ENCODE peak calls at places on chromosome 21, in four cellular contexts. I is heart left ventricle, R is left ventricle myocardium inferior, Q is cardiac muscle cell. D is an unnamed sample.
A peak's percentile ranks its signal among the peaks of the same experiment; 100 is the strongest.

GRCh38 chr21:15841856-15842564 is 112.2 kb downstream of the USP25 start:
- DNase-seq in I (no peak), R (no peak), Q (no peak), D (no peak)

GRCh38 chr21:33642027-33642895 is at the start of gene ITSN1:
- DNase-seq in I (peak; percentile 100), R (peak; percentile 100), Q (peak; percentile 99), D (peak; percentile 100)

GRCh38 chr21:33966324-33966949 is 50.8 kb upstream of the ATP5PO start:
- DNase-seq in I (no peak), R (no peak), Q (no peak), D (no peak)

GRCh38 chr21:38170705-38171682 is 85.8 kb upstream of the KCNJ15 start:
- DNase-seq in I (no peak), R (no peak), Q (no peak), D (no peak)

GRCh38 chr21:32083175-32083574 is 195.7 kb downstream of the MIS18A start:
- DNase-seq in I (no peak), R (no peak), Q (no peak), D (no peak)

GRCh38 chr21:17780539-17780938 is 38.6 kb downstream of the C21orf91 start:
- DNase-seq in I (no peak), R (no peak), Q (no peak), D (no peak)

GRCh38 chr21:18350216-18350615 is 53.4 kb downstream of the TMPRSS15 start:
- DNase-seq in I (no peak), R (no peak), Q (no peak), D (no peak)

GRCh38 chr21:29939859-29940245 is at the start of gene GRIK1:
- DNase-seq in I (no peak), R (no peak), Q (peak; percentile 36), D (no peak)

GRCh38 chr21:26843912-26844257 is 1.3 kb downstream of the ADAMTS1 start:
- DNase-seq in I (no peak), R (no peak), Q (no peak), D (no peak)

GRCh38 chr21:31660134-31660565 is 657 bp downstream of the SOD1 start:
- DNase-seq in I (peak; percentile 57), R (no peak), Q (peak; percentile 66), D (no peak)

GRCh38 chr21:39489380-39489924 is 37.7 kb downstream of the SH3BGR start:
- DNase-seq in I (no peak), R (no peak), Q (no peak), D (no peak)

GRCh38 chr21:45256912-45257672 is 30.6 kb downstream of the POFUT2 start:
- DNase-seq in I (no peak), R (no peak), Q (peak; percentile 77), D (no peak)

GRCh38 chr21:31514598-31514997 is 144.9 kb upstream of the SOD1 start:
- DNase-seq in I (no peak), R (no peak), Q (peak; percentile 20), D (no peak)

GRCh38 chr21:44425307-44425894 is 29.9 kb upstream of the LRRC3 start:
- DNase-seq in I (no peak), R (peak; percentile 10), Q (no peak), D (no peak)

GRCh38 chr21:27380303-27380702 is 413.4 kb upstream of the ADAMTS5 start:
- DNase-seq in I (no peak), R (no peak), Q (no peak), D (no peak)

GRCh38 chr21:43734131-43734634 is 15.3 kb downstream of the PDXK start:
- DNase-seq in I (no peak), R (no peak), Q (no peak), D (no peak)

GRCh38 chr21:28069446-28069845 is 923.2 kb downstream of the LTN1 start:
- DNase-seq in I (no peak), R (no peak), Q (no peak), D (no peak)

GRCh38 chr21:31326478-31327247 is 17.4 kb downstream of the TIAM1 start:
- DNase-seq in I (no peak), R (no peak), Q (no peak), D (no peak)

GRCh38 chr21:29406385-29406784 is 107.7 kb downstream of the BACH1 start:
- DNase-seq in I (no peak), R (no peak), Q (no peak), D (no peak)

GRCh38 chr21:25424045-25424444 is 183.2 kb downstream of the MRPL39 start:
- DNase-seq in I (no peak), R (no peak), Q (no peak), D (no peak)

GRCh38 chr21:25626752-25627151 is 12.3 kb upstream of the JAM2 start:
- DNase-seq in I (peak; percentile 76), R (peak; percentile 25), Q (no peak), D (peak; percentile 23)

GRCh38 chr21:44892536-44893277 is 19.2 kb upstream of the PTTG1IP start:
- DNase-seq in I (peak; percentile 69), R (peak; percentile 69), Q (peak; percentile 62), D (peak; percentile 62)

GRCh38 chr21:28207776-28208175 is 784.9 kb downstream of the LTN1 start:
- DNase-seq in I (no peak), R (no peak), Q (no peak), D (no peak)

GRCh38 chr21:38669186-38669585 is 136.5 kb upstream of the ETS2 start:
- DNase-seq in I (no peak), R (no peak), Q (peak; percentile 23), D (no peak)

GRCh38 chr21:38661296-38662223 is 144.2 kb upstream of the ETS2 start:
- DNase-seq in I (peak; percentile 36), R (peak; percentile 20), Q (peak; percentile 42), D (peak; percentile 14)

GRCh38 chr21:26844258-26845065 is 747 bp downstream of the ADAMTS1 start:
- DNase-seq in I (peak; percentile 73), R (peak; percentile 68), Q (peak; percentile 68), D (peak; percentile 73)

GRCh38 chr21:23162213-23162946 is 2164.2 kb downstream of the NCAM2 start:
- DNase-seq in I (no peak), R (no peak), Q (no peak), D (no peak)

GRCh38 chr21:44829507-44830092 is 11.7 kb upstream of the SUMO3 start:
- DNase-seq in I (no peak), R (no peak), Q (no peak), D (no peak)

GRCh38 chr21:14474995-14475394 is 71.1 kb downstream of the SAMSN1 start:
- DNase-seq in I (no peak), R (no peak), Q (no peak), D (no peak)

GRCh38 chr21:25837545-25838263 is 102.9 kb downstream of the GABPA start:
- DNase-seq in I (no peak), R (no peak), Q (no peak), D (no peak)

GRCh38 chr21:36190736-36191135 is 34.1 kb downstream of the DOP1B start:
- DNase-seq in I (no peak), R (no peak), Q (no peak), D (no peak)
- H3K4me1 ChIP-seq in I (peaks cover 3% of the 10 kb centered on the region), R (peaks cover 45% of the 10 kb centered on the region), Q (peaks cover 7% of the 10 kb centered on the region), D (peaks cover 24% of the 10 kb centered on the region)

GRCh38 chr21:42704861-42705260 is 51.4 kb downstream of the PDE9A start:
- DNase-seq in I (no peak), R (no peak), Q (no peak), D (no peak)

GRCh38 chr21:42707207-42707830 is 53.9 kb downstream of the PDE9A start:
- DNase-seq in I (no peak), R (no peak), Q (no peak), D (no peak)

GRCh38 chr21:42705346-42705745 is 51.9 kb downstream of the PDE9A start:
- DNase-seq in I (no peak), R (no peak), Q (no peak), D (no peak)

GRCh38 chr21:42706765-42707164 is 53.3 kb downstream of the PDE9A start:
- DNase-seq in I (peak; percentile 9), R (no peak), Q (no peak), D (no peak)

GRCh38 chr21:42705746-42706374 is 52.4 kb downstream of the PDE9A start:
- DNase-seq in I (peak; percentile 5), R (no peak), Q (peak; percentile 36), D (no peak)
- H3K27me3 ChIP-seq in I (no peaks in the 10 kb centered on the region), R (peaks cover 45% of the 10 kb centered on the region), Q (no peaks in the 10 kb centered on the region), D (no peaks in the 10 kb centered on the region)

GRCh38 chr21:46347791-46348381 is 23.9 kb downstream of the PCNT start:
- DNase-seq in I (peak; percentile 94), R (peak; percentile 74), Q (no peak), D (peak; percentile 80)

GRCh38 chr21:46350571-46350970 is 26.6 kb downstream of the PCNT start:
- DNase-seq in I (peak; percentile 12), R (no peak), Q (no peak), D (no peak)

GRCh38 chr21:46350981-46351380 is 27.0 kb downstream of the PCNT start:
- DNase-seq in I (peak; percentile 6), R (no peak), Q (no peak), D (no peak)

GRCh38 chr21:46347203-46347550 is 23.2 kb downstream of the PCNT start:
- DNase-seq in I (peak; percentile 53), R (no peak), Q (no peak), D (no peak)

GRCh38 chr21:46349134-46349760 is 25.3 kb downstream of the PCNT start:
- DNase-seq in I (peak; percentile 13), R (no peak), Q (no peak), D (no peak)
- H3K36me3 ChIP-seq in I (peaks cover 88% of the 10 kb centered on the region), R (peaks cover 82% of the 10 kb centered on the region), Q (peaks cover 39% of the 10 kb centered on the region), D (peaks cover 88% of the 10 kb centered on the region)

GRCh38 chr21:35043549-35043948 is 5.6 kb downstream of the RUNX1 start:
- DNase-seq in I (no peak), R (no peak), Q (no peak), D (no peak)

GRCh38 chr21:35044128-35044527 is 5.0 kb downstream of the RUNX1 start:
- DNase-seq in I (no peak), R (no peak), Q (no peak), D (no peak)

GRCh38 chr21:35039595-35040291 is 9.4 kb downstream of the RUNX1 start:
- DNase-seq in I (no peak), R (no peak), Q (no peak), D (no peak)

GRCh38 chr21:35038772-35039145 is 10.3 kb downstream of the RUNX1 start:
- DNase-seq in I (no peak), R (no peak), Q (no peak), D (no peak)

GRCh38 chr21:35041122-35041521 is 8.0 kb downstream of the RUNX1 start:
- DNase-seq in I (no peak), R (no peak), Q (no peak), D (no peak)
- H3K4me1 ChIP-seq in I (no peaks in the 10 kb centered on the region), R (no peaks in the 10 kb centered on the region), Q (no peaks in the 10 kb centered on the region), D (no peaks in the 10 kb centered on the region)

D was measured in heart right ventricle.